ENCODE peak calls at places on chromosomes 12 and 14, in six cellular contexts. G is sigmoid colon, K is HCT116, X is K562, N is prostate gland, Q is HepG2. D is an unnamed sample.

GRCh38 chr14:58299665-58300202 is 1.4 kb downstream of the ARID4A start:
- DNase-seq in G (no peak), K (no peak), X (no peak), N (peak; percentile 28), Q (no peak), D (no peak)

GRCh38 chr12:43896496-43896895 is 60.6 kb downstream of the TMEM117 start:
- DNase-seq in G (no peak), K (no peak), X (no peak), N (no peak), Q (no peak), D (no peak)

GRCh38 chr14:104877066-104877805 is 12.2 kb downstream of the CEP170B start:
- DNase-seq in G (no peak), K (no peak), X (no peak), N (no peak), Q (no peak), D (no peak)

GRCh38 chr14:102914474-102915291 is 7.8 kb upstream of the AMN start:
- DNase-seq in G (peak; percentile 61), K (no peak), X (no peak), N (no peak), Q (no peak), D (no peak)

GRCh38 chr12:75813066-75813465 is 218.5 kb downstream of the PHLDA1 start:
- DNase-seq in G (no peak), K (no peak), X (no peak), N (no peak), Q (no peak), D (no peak)

GRCh38 chr12:19639781-19640180 is 200.5 kb downstream of the AEBP2 start:
- DNase-seq in G (no peak), K (no peak), X (no peak), N (no peak), Q (no peak), D (no peak)

GRCh38 chr14:99682809-99683618 is 1.1 kb upstream of the CYP46A1 start:
- DNase-seq in G (peak; percentile 90), K (peak; percentile 46), X (peak; percentile 66), N (peak; percentile 72), Q (peak; percentile 49), D (peak; percentile 84)

GRCh38 chr14:53190938-53191337 is 37.8 kb upstream of the DDHD1 start:
- DNase-seq in G (no peak), K (no peak), X (no peak), N (no peak), Q (no peak), D (no peak)

GRCh38 chr14:68834816-68835215 is 41.9 kb upstream of the ZFP36L1 start:
- DNase-seq in G (no peak), K (no peak), X (no peak), N (no peak), Q (no peak), D (no peak)

GRCh38 chr12:126688556-126688955 is 1578.4 kb upstream of the TMEM132C start:
- DNase-seq in G (no peak), K (no peak), X (no peak), N (no peak), Q (no peak), D (no peak)

GRCh38 chr14:74918380-74918779 is 4.7 kb downstream of the RPS6KL1 start:
- DNase-seq in G (peak; percentile 52), K (no peak), X (no peak), N (no peak), Q (no peak), D (no peak)

GRCh38 chr12:131938082-131938481 is 9.0 kb downstream of the PUS1 start:
- DNase-seq in G (no peak), K (no peak), X (no peak), N (no peak), Q (no peak), D (no peak)

GRCh38 chr14:60931206-60931605 is 49.7 kb downstream of the TRMT5 start:
- DNase-seq in G (no peak), K (no peak), X (no peak), N (no peak), Q (no peak), D (no peak)

GRCh38 chr12:1630081-1630826 is 1.2 kb downstream of the WNT5B start:
- DNase-seq in G (peak; percentile 82), K (no peak), X (no peak), N (peak; percentile 72), Q (no peak), D (peak; percentile 39)

GRCh38 chr14:65373011-65373670 is 39.4 kb upstream of the FUT8 start:
- DNase-seq in G (no peak), K (no peak), X (no peak), N (no peak), Q (no peak), D (no peak)

GRCh38 chr12:11795910-11796459 is 146.5 kb downstream of the ETV6 start:
- DNase-seq in G (no peak), K (peak; percentile 64), X (no peak), N (no peak), Q (peak; percentile 70), D (no peak)

GRCh38 chr14:102246071-102246470 is 58.9 kb downstream of the MOK start:
- DNase-seq in G (no peak), K (no peak), X (no peak), N (no peak), Q (no peak), D (no peak)

GRCh38 chr12:27517532-27517931 is 6.5 kb upstream of the PPFIBP1 start:
- DNase-seq in G (no peak), K (no peak), X (no peak), N (no peak), Q (no peak), D (no peak)

GRCh38 chr14:101352567-101352966 is 208.7 kb upstream of the DIO3 start:
- DNase-seq in G (peak; percentile 50), K (no peak), X (no peak), N (no peak), Q (no peak), D (peak; percentile 9)

GRCh38 chr12:2112401-2112800 is 59.6 kb downstream of the CACNA1C start:
- DNase-seq in G (peak; percentile 38), K (no peak), X (no peak), N (no peak), Q (no peak), D (no peak)

GRCh38 chr12:49603721-49604120 is 1.7 kb downstream of the FAM186B start:
- DNase-seq in G (no peak), K (no peak), X (no peak), N (no peak), Q (no peak), D (no peak)

GRCh38 chr14:100526632-100527031 is 60.6 kb downstream of the BEGAIN start:
- DNase-seq in G (peak; percentile 38), K (no peak), X (no peak), N (peak; percentile 3), Q (no peak), D (peak; percentile 23)

GRCh38 chr12:64082866-64083268 is 139.2 kb downstream of the KICS2 start:
- DNase-seq in G (no peak), K (no peak), X (no peak), N (no peak), Q (no peak), D (no peak)

GRCh38 chr12:24255920-24256635 is 306.6 kb upstream of the SOX5 start:
- DNase-seq in G (no peak), K (no peak), X (no peak), N (no peak), Q (no peak), D (no peak)

GRCh38 chr14:90193925-90194324 is 62.4 kb upstream of the PSMC1 start:
- DNase-seq in G (no peak), K (peak; percentile 22), X (peak; percentile 16), N (no peak), Q (peak; percentile 4), D (no peak)

GRCh38 chr12:2324375-2324774 is 271.6 kb downstream of the CACNA1C start:
- DNase-seq in G (peak; percentile 81), K (no peak), X (no peak), N (no peak), Q (no peak), D (peak; percentile 46)

GRCh38 chr14:70934502-70935134 is 27.4 kb downstream of the PCNX1 start:
- DNase-seq in G (no peak), K (no peak), X (no peak), N (no peak), Q (peak; percentile 29), D (no peak)

GRCh38 chr14:36747411-36748184 is 85.9 kb downstream of the PAX9 start:
- DNase-seq in G (no peak), K (no peak), X (peak; percentile 15), N (no peak), Q (peak; percentile 44), D (no peak)

GRCh38 chr12:97595423-97595822 is 132.8 kb downstream of the RMST start:
- DNase-seq in G (no peak), K (no peak), X (no peak), N (no peak), Q (peak; percentile 74), D (no peak)

GRCh38 chr14:92556255-92556741 is 42.7 kb downstream of the RIN3 start:
- DNase-seq in G (no peak), K (no peak), X (no peak), N (no peak), Q (no peak), D (no peak)

GRCh38 chr12:93860659-93861373 is 183.6 kb downstream of the CRADD start:
- DNase-seq in G (no peak), K (no peak), X (no peak), N (no peak), Q (no peak), D (no peak)

GRCh38 chr14:94062344-94062904 is 18.6 kb downstream of the DDX24 start:
- DNase-seq in G (no peak), K (no peak), X (no peak), N (no peak), Q (no peak), D (no peak)
- H3K36me3 ChIP-seq in G (peaks cover 41% of the 10 kb centered on the region), K (peaks cover 43% of the 10 kb centered on the region), X (peaks cover 61% of the 10 kb centered on the region), N (no peaks in the 10 kb centered on the region), Q (peaks cover 40% of the 10 kb centered on the region), D (peaks cover 43% of the 10 kb centered on the region)

GRCh38 chr12:122204829-122205589 is 1.5 kb downstream of the B3GNT4 start:
- DNase-seq in G (no peak), K (no peak), X (no peak), N (no peak), Q (no peak), D (no peak)

GRCh38 chr12:122205590-122205925 is 2.0 kb downstream of the B3GNT4 start:
- DNase-seq in G (no peak), K (no peak), X (no peak), N (no peak), Q (no peak), D (no peak)

GRCh38 chr12:122207391-122207790 is 3.9 kb downstream of the B3GNT4 start:
- DNase-seq in G (no peak), K (no peak), X (no peak), N (no peak), Q (no peak), D (no peak)

GRCh38 chr12:122206976-122207375 is 3.5 kb downstream of the B3GNT4 start:
- DNase-seq in G (no peak), K (no peak), X (no peak), N (no peak), Q (no peak), D (no peak)

GRCh38 chr12:122206111-122206881 is 2.8 kb downstream of the B3GNT4 start:
- DNase-seq in G (no peak), K (no peak), X (no peak), N (no peak), Q (no peak), D (no peak)
- TF ChIP-seq POLR2A in G (no peak), K (no peak), X (peak; percentile 58), N (no peak), Q (no peak), D (no peak)

GRCh38 chr12:111413442-111414086 is 7.8 kb downstream of the SH2B3 start:
- DNase-seq in G (no peak), K (no peak), X (no peak), N (no peak), Q (no peak), D (no peak)
- TF ChIP-seq POLR2AphosphoS5 in G (no peak), K (no peak), X (no peak), N (no peak), Q (no peak), D (no peak)

GRCh38 chr12:78865297-78865955 is 852 bp downstream of the SYT1 start:
- DNase-seq in G (no peak), K (no peak), X (no peak), N (no peak), Q (no peak), D (no peak)
- H3K36me3 ChIP-seq in G (no peaks in the 10 kb centered on the region), K (no peaks in the 10 kb centered on the region), X (no peaks in the 10 kb centered on the region), N (no peaks in the 10 kb centered on the region), Q (no peaks in the 10 kb centered on the region), D (no peaks in the 10 kb centered on the region)

D was measured in stomach.